ENCODE peak calls at places on chromosomes 13 and 19, in five cellular contexts. One of them, this sample, is unnamed.

GRCh38 chr13:60562081-60562764 is 165.2 kb downstream of the TDRD3 start:
- DNase-seq in neuronal stem cell: no peak
- DNase-seq in IMR-90: peak
- DNase-seq in mesendoderm: no peak
- DNase-seq in H9: no peak
- DNase-seq in this sample: peak

GRCh38 chr13:113328851-113329250 is 31.8 kb downstream of the LAMP1 start:
- DNase-seq in neuronal stem cell: no peak
- DNase-seq in IMR-90: no peak
- DNase-seq in mesendoderm: no peak
- DNase-seq in H9: no peak
- DNase-seq in this sample: no peak

GRCh38 chr19:13098291-13099072 is 4.2 kb downstream of the LYL1 start:
- DNase-seq in IMR-90: no peak
- DNase-seq in mesendoderm: peak
- DNase-seq in neuronal stem cell: no peak
- DNase-seq in H9: peak
- DNase-seq in this sample: peak

GRCh38 chr19:2081873-2082810 is 14.0 kb downstream of the MOB3A start:
- DNase-seq in mesendoderm: no peak
- DNase-seq in neuronal stem cell: no peak
- DNase-seq in IMR-90: no peak
- DNase-seq in H9: no peak
- DNase-seq in this sample: no peak

GRCh38 chr19:51368366-51369282 is at the start of gene CLDND2:
- DNase-seq in mesendoderm: peak
- DNase-seq in neuronal stem cell: no peak
- DNase-seq in IMR-90: no peak
- DNase-seq in H9: no peak
- DNase-seq in this sample: no peak

GRCh38 chr19:39941615-39942507 is 7.4 kb upstream of the FCGBP start:
- DNase-seq in neuronal stem cell: peak
- DNase-seq in mesendoderm: no peak
- DNase-seq in IMR-90: peak
- DNase-seq in H9: no peak
- DNase-seq in this sample: peak

GRCh38 chr13:62704795-62705329 is 1289.2 kb upstream of the PCDH20 start:
- DNase-seq in neuronal stem cell: no peak
- DNase-seq in H9: no peak
- DNase-seq in mesendoderm: no peak
- DNase-seq in IMR-90: no peak
- DNase-seq in this sample: no peak

GRCh38 chr13:21034602-21035190 is 26.7 kb downstream of the LATS2 start:
- DNase-seq in mesendoderm: peak
- DNase-seq in H9: peak
- DNase-seq in neuronal stem cell: no peak
- DNase-seq in IMR-90: no peak
- DNase-seq in this sample: no peak

GRCh38 chr13:114119196-114119595 is 13.2 kb downstream of the RASA3 start:
- DNase-seq in neuronal stem cell: no peak
- DNase-seq in IMR-90: peak
- DNase-seq in H9: peak
- DNase-seq in mesendoderm: peak
- DNase-seq in this sample: peak

GRCh38 chr13:72129117-72129516 is 262.1 kb upstream of the DACH1 start:
- DNase-seq in IMR-90: no peak
- DNase-seq in H9: no peak
- DNase-seq in mesendoderm: no peak
- DNase-seq in neuronal stem cell: no peak
- DNase-seq in this sample: no peak

GRCh38 chr19:4347521-4347920 is 4.2 kb downstream of the MPND start:
- DNase-seq in H9: no peak
- DNase-seq in mesendoderm: no peak
- DNase-seq in IMR-90: no peak
- DNase-seq in neuronal stem cell: no peak
- DNase-seq in this sample: peak

GRCh38 chr19:40858109-40858508 is 7.9 kb upstream of the CYP2A6 start:
- DNase-seq in H9: no peak
- DNase-seq in neuronal stem cell: no peak
- DNase-seq in mesendoderm: peak
- DNase-seq in IMR-90: no peak
- DNase-seq in this sample: no peak

GRCh38 chr13:59012731-59013130 is 1151.0 kb downstream of the DIAPH3 start:
- DNase-seq in neuronal stem cell: no peak
- DNase-seq in IMR-90: no peak
- DNase-seq in mesendoderm: peak
- DNase-seq in H9: peak
- DNase-seq in this sample: no peak

GRCh38 chr19:40421468-40421778 is 4.4 kb downstream of the SERTAD1 start:
- DNase-seq in mesendoderm: no peak
- DNase-seq in H9: no peak
- DNase-seq in IMR-90: no peak
- DNase-seq in neuronal stem cell: no peak
- DNase-seq in this sample: no peak

GRCh38 chr19:54464044-54464623 is 556 bp upstream of the LENG9 start:
- DNase-seq in mesendoderm: peak
- DNase-seq in neuronal stem cell: peak
- DNase-seq in H9: peak
- DNase-seq in IMR-90: peak
- DNase-seq in this sample: peak
- H2BK120ac ChIP-seq in mesendoderm: no peak
- H2BK120ac ChIP-seq in neuronal stem cell: no peak
- H2BK120ac ChIP-seq in H9: peak
- H2BK120ac ChIP-seq in IMR-90: no peak
- H2BK120ac ChIP-seq in this sample: no peak

DNA sequence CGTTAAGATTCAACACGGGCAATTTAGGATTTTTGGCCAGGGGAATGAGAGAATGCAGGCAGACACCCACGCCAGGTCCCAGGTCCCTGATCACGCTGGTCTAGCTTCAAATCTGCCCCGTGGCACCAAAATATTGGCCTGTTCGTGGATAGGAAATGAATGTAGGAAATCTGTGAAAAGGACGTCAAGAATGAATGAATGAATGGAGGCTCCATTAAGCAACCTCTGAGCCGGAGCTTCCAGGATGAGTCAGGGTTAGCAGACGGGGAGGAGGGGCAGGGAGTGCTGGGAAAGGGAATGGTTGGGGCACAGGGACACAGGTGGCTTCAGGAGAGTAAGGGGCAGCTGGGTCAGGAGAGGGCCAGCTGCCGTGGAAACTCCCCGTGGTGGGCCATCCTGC is 4.2 kb downstream of the SULT2B1 start:
- DNase-seq in neuronal stem cell: no peak
- DNase-seq in IMR-90: peak
- DNase-seq in mesendoderm: peak
- DNase-seq in H9: peak
- DNase-seq in this sample: peak
- H2BK120ac ChIP-seq in neuronal stem cell: no peak
- H2BK120ac ChIP-seq in IMR-90: no peak
- H2BK120ac ChIP-seq in mesendoderm: no peak
- H2BK120ac ChIP-seq in H9: no peak
- H2BK120ac ChIP-seq in this sample: no peak

GRCh38 chr13:30882996-30883766 is 22.9 kb upstream of the MEDAG start:
- DNase-seq in H9: no peak
- DNase-seq in neuronal stem cell: no peak
- DNase-seq in IMR-90: no peak
- DNase-seq in mesendoderm: no peak
- DNase-seq in this sample: no peak
- H2BK120ac ChIP-seq in H9: no peak
- H2BK120ac ChIP-seq in neuronal stem cell: no peak
- H2BK120ac ChIP-seq in IMR-90: peak
- H2BK120ac ChIP-seq in mesendoderm: no peak
- H2BK120ac ChIP-seq in this sample: peak

GRCh38 chr13:94325660-94326059 is 153.8 kb downstream of the DCT start:
- DNase-seq in mesendoderm: peak
- DNase-seq in H9: no peak
- DNase-seq in neuronal stem cell: no peak
- DNase-seq in IMR-90: peak
- DNase-seq in this sample: peak

GRCh38 chr13:94323746-94324408 is 155.6 kb downstream of the DCT start:
- DNase-seq in IMR-90: no peak
- DNase-seq in neuronal stem cell: no peak
- DNase-seq in mesendoderm: peak
- DNase-seq in H9: no peak
- DNase-seq in this sample: no peak

GRCh38 chr13:94324409-94325147 is 154.9 kb downstream of the DCT start:
- DNase-seq in neuronal stem cell: no peak
- DNase-seq in IMR-90: no peak
- DNase-seq in H9: no peak
- DNase-seq in mesendoderm: peak
- DNase-seq in this sample: peak

GRCh38 chr13:94327318-94327717 is 152.2 kb downstream of the DCT start:
- DNase-seq in H9: no peak
- DNase-seq in neuronal stem cell: no peak
- DNase-seq in mesendoderm: peak
- DNase-seq in IMR-90: no peak
- DNase-seq in this sample: peak

GRCh38 chr13:94325148-94325528 is 154.3 kb downstream of the DCT start:
- DNase-seq in neuronal stem cell: no peak
- DNase-seq in IMR-90: no peak
- DNase-seq in H9: no peak
- DNase-seq in mesendoderm: no peak
- DNase-seq in this sample: peak
- H2BK120ac ChIP-seq in neuronal stem cell: no peak
- H2BK120ac ChIP-seq in IMR-90: peak
- H2BK120ac ChIP-seq in H9: no peak
- H2BK120ac ChIP-seq in mesendoderm: no peak
- H2BK120ac ChIP-seq in this sample: no peak